ENCODE peak calls at places on chromosomes 1 and 21, in six cellular contexts. One of them, this sample, is unnamed.

GRCh38 chr1:209106237-209106741 is 477.2 kb upstream of the CAMK1G start:
- DNase-seq in astrocyte of the spinal cord: peak
- DNase-seq in heart left ventricle: no peak
- DNase-seq in WTC11: peak
- DNase-seq in IMR-90: peak
- DNase-seq in Peyer's patch: no peak
- DNase-seq in this sample: no peak

GRCh38 chr1:225937048-225937968 is 3.7 kb downstream of the LEFTY2 start:
- DNase-seq in Peyer's patch: no peak
- DNase-seq in IMR-90: no peak
- DNase-seq in astrocyte of the spinal cord: no peak
- DNase-seq in WTC11: no peak
- DNase-seq in heart left ventricle: no peak
- DNase-seq in this sample: no peak

GRCh38 chr1:244603498-244603897 is 49.4 kb upstream of the DESI2 start:
- DNase-seq in IMR-90: peak
- DNase-seq in WTC11: no peak
- DNase-seq in heart left ventricle: no peak
- DNase-seq in astrocyte of the spinal cord: peak
- DNase-seq in Peyer's patch: no peak
- DNase-seq in this sample: no peak

GRCh38 chr1:174963547-174964125 is 36.1 kb upstream of the CACYBP start:
- DNase-seq in Peyer's patch: no peak
- DNase-seq in astrocyte of the spinal cord: no peak
- DNase-seq in IMR-90: no peak
- DNase-seq in heart left ventricle: no peak
- DNase-seq in WTC11: no peak
- DNase-seq in this sample: no peak

GRCh38 chr21:37060296-37060695 is 12.6 kb downstream of the PIGP start:
- DNase-seq in IMR-90: peak
- DNase-seq in astrocyte of the spinal cord: peak
- DNase-seq in Peyer's patch: no peak
- DNase-seq in heart left ventricle: peak
- DNase-seq in WTC11: no peak
- DNase-seq in this sample: no peak

GRCh38 chr21:30839304-30839703 is 9.7 kb upstream of the KRTAP7-1 start:
- DNase-seq in heart left ventricle: no peak
- DNase-seq in astrocyte of the spinal cord: no peak
- DNase-seq in WTC11: peak
- DNase-seq in IMR-90: no peak
- DNase-seq in Peyer's patch: no peak
- DNase-seq in this sample: no peak

GRCh38 chr1:243268751-243269460 is 13.1 kb downstream of the SDCCAG8 start:
- DNase-seq in WTC11: no peak
- DNase-seq in heart left ventricle: no peak
- DNase-seq in IMR-90: peak
- DNase-seq in Peyer's patch: no peak
- DNase-seq in astrocyte of the spinal cord: peak
- DNase-seq in this sample: no peak

GRCh38 chr1:203668401-203668800 is 41.8 kb downstream of the ATP2B4 start:
- DNase-seq in Peyer's patch: no peak
- DNase-seq in IMR-90: peak
- DNase-seq in WTC11: no peak
- DNase-seq in heart left ventricle: no peak
- DNase-seq in astrocyte of the spinal cord: no peak
- DNase-seq in this sample: no peak

GRCh38 chr1:30462826-30463425 is 260.5 kb downstream of the MATN1 start:
- DNase-seq in IMR-90: no peak
- DNase-seq in WTC11: no peak
- DNase-seq in heart left ventricle: no peak
- DNase-seq in Peyer's patch: no peak
- DNase-seq in astrocyte of the spinal cord: no peak
- DNase-seq in this sample: no peak

GRCh38 chr1:145846191-145846590 is 761 bp downstream of the NUDT17 start:
- DNase-seq in astrocyte of the spinal cord: peak
- DNase-seq in heart left ventricle: no peak
- DNase-seq in Peyer's patch: no peak
- DNase-seq in WTC11: peak
- DNase-seq in IMR-90: peak
- DNase-seq in this sample: no peak

DNA sequence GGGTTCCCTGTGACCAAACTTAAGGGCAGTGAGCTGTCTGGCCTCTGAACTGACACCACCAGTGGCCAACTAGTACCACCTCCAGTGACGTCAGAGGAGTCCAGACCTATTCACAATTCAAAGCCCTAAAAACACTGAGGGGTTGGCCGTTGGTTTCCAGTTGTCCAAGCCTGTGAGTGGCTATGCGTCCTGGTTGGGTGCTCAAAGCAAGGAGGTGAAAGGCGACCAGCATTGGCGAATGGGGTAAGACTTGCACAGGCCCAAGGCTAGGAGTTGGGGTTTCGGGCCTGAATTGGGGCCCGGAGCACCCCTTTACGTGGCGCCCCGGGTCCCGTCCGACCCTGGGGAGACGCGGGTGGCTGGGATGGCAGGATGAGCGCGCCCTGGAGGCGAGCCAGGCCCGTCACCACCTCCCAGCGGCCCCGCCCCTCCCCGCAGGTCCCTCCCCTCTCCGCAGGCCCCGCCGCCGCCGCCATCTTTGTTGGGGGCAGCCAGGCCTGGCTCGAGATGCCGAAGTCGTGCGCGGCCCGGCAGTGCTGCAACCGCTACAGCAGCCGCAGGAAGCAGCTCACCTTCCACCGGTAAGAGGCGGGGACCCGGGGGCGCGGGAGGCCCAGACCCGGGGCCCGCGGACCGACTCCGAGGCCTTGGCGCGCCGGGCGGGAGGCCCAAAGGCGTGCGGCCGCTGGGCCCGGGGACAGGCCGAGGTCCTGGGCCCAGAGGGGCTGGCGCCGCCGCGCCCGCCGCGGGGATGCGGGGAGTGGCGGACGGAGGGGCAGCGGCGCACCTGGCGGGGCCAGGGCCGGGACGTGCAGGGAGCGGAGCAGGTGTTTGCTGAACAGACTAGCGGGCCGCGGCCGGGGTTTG is at the start of gene THAP3:
- DNase-seq in IMR-90: peak
- DNase-seq in WTC11: peak
- DNase-seq in astrocyte of the spinal cord: peak
- DNase-seq in heart left ventricle: peak
- DNase-seq in Peyer's patch: peak
- DNase-seq in this sample: peak
- TF ChIP-seq CTCF in IMR-90: no peak
- TF ChIP-seq CTCF in WTC11: no peak
- TF ChIP-seq CTCF in astrocyte of the spinal cord: no peak
- TF ChIP-seq CTCF in heart left ventricle: peak
- TF ChIP-seq CTCF in Peyer's patch: no peak
- TF ChIP-seq CTCF in this sample: peak

GRCh38 chr1:52142220-52143153 is 598 bp downstream of the ZFYVE9 start:
- DNase-seq in IMR-90: peak
- DNase-seq in astrocyte of the spinal cord: peak
- DNase-seq in heart left ventricle: peak
- DNase-seq in Peyer's patch: peak
- DNase-seq in WTC11: peak
- DNase-seq in this sample: no peak

GRCh38 chr1:52139817-52140540 is 1.9 kb upstream of the ZFYVE9 start:
- DNase-seq in astrocyte of the spinal cord: peak
- DNase-seq in IMR-90: peak
- DNase-seq in WTC11: no peak
- DNase-seq in heart left ventricle: no peak
- DNase-seq in Peyer's patch: no peak
- DNase-seq in this sample: peak

GRCh38 chr1:52145137-52145536 is 3.2 kb downstream of the ZFYVE9 start:
- DNase-seq in WTC11: no peak
- DNase-seq in heart left ventricle: no peak
- DNase-seq in IMR-90: no peak
- DNase-seq in Peyer's patch: no peak
- DNase-seq in astrocyte of the spinal cord: no peak
- DNase-seq in this sample: no peak

GRCh38 chr1:52140633-52141512 is 1.0 kb upstream of the ZFYVE9 start:
- DNase-seq in heart left ventricle: no peak
- DNase-seq in Peyer's patch: no peak
- DNase-seq in WTC11: no peak
- DNase-seq in astrocyte of the spinal cord: peak
- DNase-seq in IMR-90: no peak
- DNase-seq in this sample: no peak

DNA sequence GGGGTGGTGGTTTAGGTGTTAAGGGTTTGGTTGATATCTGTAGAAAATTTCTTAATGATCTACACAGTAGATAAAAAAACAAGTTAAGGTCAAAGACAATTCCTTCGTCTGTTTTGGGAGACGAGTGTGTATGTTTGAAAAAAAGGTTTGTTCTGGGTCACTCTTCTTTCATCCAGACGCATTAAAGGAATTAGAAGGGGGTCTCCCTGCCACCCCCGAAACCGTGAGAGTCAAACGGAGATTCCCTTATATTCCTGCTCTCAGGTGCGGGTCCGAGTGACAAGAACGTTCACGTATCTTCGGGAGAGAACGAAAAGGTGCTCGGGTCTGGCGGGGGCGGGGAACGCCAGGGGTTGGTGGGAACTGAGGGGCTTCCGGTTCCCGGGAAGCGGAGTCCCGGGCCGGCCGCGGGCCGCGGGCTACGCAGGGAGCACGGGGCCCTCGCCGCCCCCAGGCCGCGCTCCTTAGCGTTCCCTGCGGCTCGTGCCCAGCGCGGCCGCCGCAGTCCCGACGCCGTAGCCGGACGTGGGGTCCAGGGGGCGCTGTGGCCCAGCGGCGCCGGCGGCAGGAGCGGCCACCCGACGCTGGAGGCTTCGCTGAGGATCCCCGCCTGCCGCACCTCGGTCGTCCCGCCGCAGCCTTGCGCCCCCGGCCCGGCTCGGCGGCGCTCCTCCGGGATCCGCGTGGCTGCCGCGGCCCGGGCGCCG is at the start of gene ZFYVE9:
- DNase-seq in Peyer's patch: peak
- DNase-seq in heart left ventricle: peak
- DNase-seq in WTC11: peak
- DNase-seq in astrocyte of the spinal cord: peak
- DNase-seq in IMR-90: peak
- DNase-seq in this sample: peak
- TF ChIP-seq CTCF in Peyer's patch: peak
- TF ChIP-seq CTCF in heart left ventricle: peak
- TF ChIP-seq CTCF in WTC11: peak
- TF ChIP-seq CTCF in astrocyte of the spinal cord: peak
- TF ChIP-seq CTCF in IMR-90: peak
- TF ChIP-seq CTCF in this sample: peak

DNA sequence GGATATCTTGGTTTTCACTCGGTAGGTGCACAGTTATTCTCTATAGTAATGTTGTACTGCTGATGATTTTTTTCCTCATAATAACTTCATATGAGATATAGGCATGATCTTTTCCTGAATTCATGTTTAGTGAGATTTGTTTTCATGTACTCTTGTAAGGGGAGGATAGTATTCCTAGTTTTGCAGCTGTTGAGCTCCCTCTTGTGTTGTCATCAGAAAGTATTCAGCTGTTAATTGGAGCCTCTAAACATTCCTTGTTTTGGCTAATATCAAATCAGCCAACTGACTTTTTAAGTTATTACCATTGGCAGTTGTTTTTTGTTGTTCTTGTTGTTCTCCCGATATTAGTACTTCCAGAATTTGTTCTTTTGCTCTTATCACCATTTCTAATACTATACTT is 24.4 kb downstream of the OR10R2 start:
- DNase-seq in WTC11: no peak
- DNase-seq in IMR-90: no peak
- DNase-seq in heart left ventricle: no peak
- DNase-seq in astrocyte of the spinal cord: no peak
- DNase-seq in Peyer's patch: no peak
- DNase-seq in this sample: no peak
- TF ChIP-seq CTCF in WTC11: peak
- TF ChIP-seq CTCF in IMR-90: no peak
- TF ChIP-seq CTCF in heart left ventricle: peak
- TF ChIP-seq CTCF in astrocyte of the spinal cord: no peak
- TF ChIP-seq CTCF in Peyer's patch: no peak
- TF ChIP-seq CTCF in this sample: peak

GRCh38 chr1:58156801-58157200 is 389.7 kb downstream of the OMA1 start:
- DNase-seq in IMR-90: no peak
- DNase-seq in heart left ventricle: no peak
- DNase-seq in WTC11: no peak
- DNase-seq in astrocyte of the spinal cord: no peak
- DNase-seq in Peyer's patch: no peak
- DNase-seq in this sample: no peak

GRCh38 chr1:58154256-58154655 is 392.3 kb downstream of the OMA1 start:
- DNase-seq in Peyer's patch: no peak
- DNase-seq in astrocyte of the spinal cord: no peak
- DNase-seq in WTC11: no peak
- DNase-seq in IMR-90: no peak
- DNase-seq in heart left ventricle: no peak
- DNase-seq in this sample: no peak

GRCh38 chr1:58156124-58156468 is 390.4 kb downstream of the OMA1 start:
- DNase-seq in Peyer's patch: no peak
- DNase-seq in astrocyte of the spinal cord: no peak
- DNase-seq in WTC11: no peak
- DNase-seq in IMR-90: no peak
- DNase-seq in heart left ventricle: no peak
- DNase-seq in this sample: no peak

GRCh38 chr1:58157281-58157680 is 389.2 kb downstream of the OMA1 start:
- DNase-seq in astrocyte of the spinal cord: no peak
- DNase-seq in Peyer's patch: no peak
- DNase-seq in WTC11: no peak
- DNase-seq in IMR-90: no peak
- DNase-seq in heart left ventricle: no peak
- DNase-seq in this sample: no peak

DNA sequence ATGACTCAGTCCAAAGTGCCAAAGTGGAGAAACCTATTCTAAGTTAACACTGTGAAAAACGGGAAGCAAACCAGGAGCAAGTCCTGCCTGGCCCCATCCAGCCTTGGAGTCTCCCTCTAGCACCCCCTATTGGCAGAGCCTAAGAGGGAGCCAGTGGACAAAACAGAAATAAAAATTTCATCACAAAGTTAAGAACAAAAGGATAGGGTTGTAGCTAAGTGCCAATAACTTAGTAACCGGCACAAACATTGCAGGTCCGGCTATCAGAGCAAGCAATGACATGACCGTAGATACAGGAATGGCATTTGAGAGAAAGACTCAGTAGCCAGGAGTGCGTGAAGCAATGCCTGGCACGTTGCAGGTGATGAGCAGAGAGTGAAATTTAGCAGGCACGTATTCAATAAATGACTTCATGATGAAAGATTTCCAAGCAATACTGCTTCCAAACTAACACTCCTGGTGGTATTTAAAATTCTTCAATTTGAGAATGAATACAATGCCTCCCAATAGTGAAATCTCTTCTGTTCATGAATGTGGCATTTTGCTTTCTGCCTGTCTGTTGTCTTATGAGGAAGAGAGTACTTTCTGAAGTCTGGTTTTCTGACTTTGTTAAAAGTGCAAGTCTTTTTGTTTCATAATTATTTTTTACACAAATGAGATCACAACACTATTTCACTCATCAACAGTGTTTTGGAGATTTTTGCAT is 391.0 kb downstream of the OMA1 start:
- DNase-seq in astrocyte of the spinal cord: no peak
- DNase-seq in Peyer's patch: no peak
- DNase-seq in WTC11: peak
- DNase-seq in IMR-90: no peak
- DNase-seq in heart left ventricle: peak
- DNase-seq in this sample: no peak
- TF ChIP-seq CTCF in astrocyte of the spinal cord: peak
- TF ChIP-seq CTCF in Peyer's patch: no peak
- TF ChIP-seq CTCF in WTC11: peak
- TF ChIP-seq CTCF in IMR-90: peak
- TF ChIP-seq CTCF in heart left ventricle: peak
- TF ChIP-seq CTCF in this sample: peak